ENCODE peak calls at places on chromosomes 13 and 19, in seven cellular contexts. R is anterior cingulate cortex; M is cardiac muscle cell; E is NCI-H2081; Y is HCEC 1CT; S is effector CD8-positive, alpha-beta T cell; F is activated T-cell treated with anti-CD3 and anti-CD28 coated beads, Interleukin-2, amount 50 U/mL, for 72 hours. O is an unnamed sample.
A peak's percentile ranks its signal among the peaks of the same experiment; 100 is the strongest.

GRCh38 chr13:44903596-44903995 is 85.7 kb downstream of the NUFIP1 start:
- DNase-seq in R (no peak), M (peak; percentile 95), E (no peak), Y (peak; percentile 73), S (no peak), F (no peak), O (peak; percentile 40)

GRCh38 chr19:10516671-10517286 is 468 bp downstream of the S1PR5 start:
- DNase-seq in R (no peak), M (no peak), E (no peak), Y (peak; percentile 21), S (no peak), F (no peak), O (no peak)

GRCh38 chr13:42272115-42272756 is at the start of gene AKAP11:
- DNase-seq in R (no peak), M (peak; percentile 65), E (peak; percentile 26), Y (peak; percentile 36), S (peak; percentile 34), F (peak; percentile 65), O (peak; percentile 44)

GRCh38 chr19:35671818-35672217 is 5.5 kb downstream of the UPK1A start:
- DNase-seq in R (no peak), M (peak; percentile 46), E (no peak), Y (no peak), S (no peak), F (no peak), O (no peak)

GRCh38 chr13:43908156-43909126 is 28.7 kb downstream of the LACC1 start:
- DNase-seq in R (no peak), M (peak; percentile 77), E (peak; percentile 51), Y (peak; percentile 67), S (no peak), F (peak; percentile 1), O (no peak)

GRCh38 chr13:107864543-107865460 is 350.5 kb downstream of the LIG4 start:
- DNase-seq in R (no peak), M (peak; percentile 80), E (peak; percentile 20), Y (peak; percentile 72), S (no peak), F (no peak), O (peak; percentile 38)

GRCh38 chr13:45773236-45773635 is 71.1 kb downstream of the CBY2 start:
- DNase-seq in R (no peak), M (no peak), E (no peak), Y (no peak), S (no peak), F (no peak), O (no peak)

GRCh38 chr13:38866649-38867048 is 124.0 kb downstream of the STOML3 start:
- DNase-seq in R (no peak), M (peak; percentile 5), E (no peak), Y (no peak), S (no peak), F (no peak), O (no peak)

GRCh38 chr13:28548872-28549271 is 53.9 kb upstream of the FLT1 start:
- DNase-seq in R (no peak), M (no peak), E (no peak), Y (no peak), S (no peak), F (no peak), O (no peak)

GRCh38 chr13:113176822-113177221 is 18.4 kb downstream of the PROZ start:
- DNase-seq in R (no peak), M (no peak), E (no peak), Y (no peak), S (no peak), F (no peak), O (no peak)

GRCh38 chr19:11420894-11421606 is 1.9 kb upstream of the RGL3 start:
- DNase-seq in R (no peak), M (no peak), E (no peak), Y (no peak), S (no peak), F (no peak), O (no peak)

GRCh38 chr19:15283141-15283885 is 49.0 kb downstream of the BRD4 start:
- DNase-seq in R (no peak), M (peak; percentile 75), E (no peak), Y (peak; percentile 19), S (no peak), F (peak; percentile 47), O (no peak)